ENCODE peak calls at places on chromosomes 16 and 17, in eight cellular contexts. U is H7; J is stimulated activated CD4-positive, alpha-beta T cell treated with anti-CD3 and anti-CD28 coated beads, Interleukin-15, amount 100 ng/mL, for 1 hour; B is EL; Y is GM20000; C is aorta; Z is NCI-H748 treated with DMSO at 0.1 percent for 48 hours; R is NCI-H2171 treated with DMSO at 0.1 percent for 48 hours. M is an unnamed sample.

GRCh38 chr17:77375917-77376651 is 235.3 kb downstream of the SEC14L1 start:
- DNase-seq in U (peak; percentile 75), Z (no peak), B (peak; percentile 80), C (no peak), J (peak; percentile 45), R (peak; percentile 23), Y (peak; percentile 70), M (peak; percentile 82)

GRCh38 chr16:57863434-57864160 is 61.3 kb upstream of the KIFC3 start:
- DNase-seq in B (peak; percentile 81), Y (no peak), U (peak; percentile 62), R (peak; percentile 51), C (peak; percentile 82), Z (peak; percentile 14), J (no peak), M (peak; percentile 85)

GRCh38 chr16:75385507-75386152 is 47.7 kb downstream of the CFDP1 start:
- DNase-seq in Y (peak; percentile 49), R (peak; percentile 83), U (peak; percentile 51), J (no peak), C (no peak), Z (peak; percentile 67), B (peak; percentile 82), M (peak; percentile 96)

GRCh38 chr17:77736207-77736600 is 222.3 kb upstream of the TNRC6C start:
- DNase-seq in C (no peak), J (no peak), B (no peak), Z (no peak), Y (no peak), R (peak; percentile 37), U (peak; percentile 78), M (no peak)

GRCh38 chr16:16791051-16791450 is 412.1 kb downstream of the NPIPA7 start:
- DNase-seq in C (no peak), Z (no peak), U (no peak), Y (no peak), J (no peak), B (no peak), R (no peak), M (no peak)

GRCh38 chr16:58125041-58125440 is 4.1 kb downstream of the CFAP20 start:
- DNase-seq in U (no peak), J (no peak), B (no peak), Y (no peak), Z (no peak), C (no peak), R (no peak), M (no peak)

GRCh38 chr17:77420804-77421634 is 280.2 kb downstream of the SEC14L1 start:
- DNase-seq in Z (peak; percentile 64), U (peak; percentile 91), B (peak; percentile 90), J (no peak), Y (peak; percentile 67), R (peak; percentile 100), C (no peak), M (peak; percentile 78)

GRCh38 chr16:25264599-25264998 is 7.0 kb upstream of the ZKSCAN2 start:
- DNase-seq in C (no peak), B (no peak), Z (no peak), U (no peak), J (no peak), R (no peak), Y (no peak), M (peak; percentile 46)

GRCh38 chr17:50947844-50948514 is 81.8 kb upstream of the TOB1 start:
- DNase-seq in B (no peak), R (no peak), Y (peak; percentile 8), J (no peak), C (peak; percentile 84), Z (no peak), U (peak; percentile 38), M (no peak)

M was measured in adipocyte.